ENCODE peak calls at places on chromosomes 1 and 21, in eight cellular contexts. M, I, P, D, C, K, N and B are unnamed samples.

GRCh38 chr1:11920239-11920903 is 5.9 kb downstream of the KIAA2013 start:
- DNase-seq in M (no peak), C (no peak), K (no peak), D (no peak), P (no peak), I (no peak), N (no peak), B (peak)

GRCh38 chr1:64965239-64966157 is 851 bp downstream of the JAK1 start:
- DNase-seq in I (peak), C (peak), P (peak), M (peak), N (peak), K (peak), D (peak), B (peak)

GRCh38 chr1:201885531-201886075 is 3.1 kb upstream of the SHISA4 start:
- DNase-seq in I (no peak), D (no peak), C (peak), P (no peak), M (peak), N (peak), K (peak), B (peak)

GRCh38 chr1:178613271-178613945 is 100.5 kb downstream of the TEX35 start:
- DNase-seq in P (no peak), C (no peak), I (no peak), K (no peak), N (no peak), M (no peak), D (no peak), B (no peak)

GRCh38 chr1:241703001-241703400 is 50.9 kb downstream of the WDR64 start:
- DNase-seq in P (no peak), M (no peak), K (peak), D (no peak), N (no peak), C (no peak), I (no peak), B (no peak)

GRCh38 chr1:172180886-172181285 is 239.6 kb upstream of the C1orf105 start:
- DNase-seq in I (no peak), K (peak), C (peak), M (no peak), P (peak), D (peak), N (peak), B (peak)

GRCh38 chr21:40555129-40555528 is 291.8 kb downstream of the DSCAM start:
- DNase-seq in N (no peak), M (no peak), C (no peak), I (no peak), K (no peak), D (no peak), P (no peak), B (no peak)

GRCh38 chr1:201468844-201469644 is at the start of gene PHLDA3:
- DNase-seq in I (peak), C (peak), D (peak), K (peak), P (peak), M (peak), N (peak), B (peak)

GRCh38 chr1:214270097-214270635 is 10.8 kb upstream of the SMYD2 start:
- DNase-seq in I (no peak), K (peak), M (no peak), D (no peak), P (no peak), C (no peak), N (no peak), B (no peak)

GRCh38 chr1:7335224-7335879 is 435.7 kb upstream of the VAMP3 start:
- DNase-seq in M (no peak), K (no peak), N (peak), I (no peak), P (no peak), C (peak), D (no peak), B (peak)

GRCh38 chr1:93804412-93804811 is 74.6 kb downstream of the DNTTIP2 start:
- DNase-seq in D (no peak), P (no peak), M (no peak), N (peak), I (no peak), C (peak), K (peak), B (peak)

GRCh38 chr1:219567341-219567947 is 45.5 kb downstream of the ZC3H11B start:
- DNase-seq in I (peak), C (peak), D (no peak), M (peak), K (peak), P (no peak), N (peak), B (peak)

GRCh38 chr1:243216741-243217140 is 38.3 kb downstream of the CEP170 start:
- DNase-seq in N (peak), M (no peak), K (peak), C (no peak), P (no peak), I (no peak), D (no peak), B (no peak)

GRCh38 chr1:109650609-109651008 is 5.3 kb upstream of the GSTM4 start:
- DNase-seq in M (no peak), I (no peak), P (no peak), K (no peak), C (no peak), D (no peak), N (peak), B (peak)

GRCh38 chr1:244863491-244864252 is 671 bp downstream of the HNRNPU start:
- DNase-seq in C (no peak), D (no peak), N (no peak), K (no peak), I (no peak), M (no peak), P (peak), B (no peak)

GRCh38 chr1:230250676-230251075 is 175.5 kb downstream of the PGBD5 start:
- DNase-seq in N (no peak), M (no peak), P (no peak), D (no peak), I (peak), C (no peak), K (no peak), B (peak)

GRCh38 chr1:97632075-97632474 is 288.8 kb downstream of the DPYD start:
- DNase-seq in C (peak), P (no peak), M (no peak), D (no peak), K (no peak), I (no peak), N (peak), B (peak)

GRCh38 chr1:185477638-185478216 is 160.7 kb upstream of the IVNS1ABP start:
- DNase-seq in C (no peak), I (no peak), N (no peak), M (no peak), D (no peak), K (no peak), P (peak), B (no peak)

GRCh38 chr21:31316488-31317169 is 27.4 kb downstream of the TIAM1 start:
- DNase-seq in N (peak), I (no peak), K (peak), M (no peak), C (no peak), P (no peak), D (no peak), B (peak)

GRCh38 chr1:56451491-56451890 is 127.9 kb downstream of the PLPP3 start:
- DNase-seq in I (no peak), K (no peak), M (no peak), C (no peak), D (no peak), P (peak), N (no peak), B (no peak)

GRCh38 chr1:213745451-213745850 is 242.3 kb upstream of the PROX1 start:
- DNase-seq in P (no peak), C (no peak), D (no peak), M (no peak), I (no peak), N (no peak), K (no peak), B (no peak)

GRCh38 chr1:59150537-59151386 is 146.1 kb upstream of the FGGY start:
- DNase-seq in D (peak), K (peak), N (peak), P (peak), I (no peak), M (peak), C (peak), B (peak)

GRCh38 chr21:14740692-14741091 is 194.6 kb upstream of the SAMSN1 start:
- DNase-seq in P (no peak), K (peak), C (no peak), M (no peak), I (no peak), D (no peak), N (no peak), B (no peak)

GRCh38 chr1:225700164-225700740 is 47.3 kb upstream of the ENAH start:
- DNase-seq in C (peak), P (no peak), M (no peak), D (no peak), K (peak), N (peak), I (peak), B (peak)

GRCh38 chr1:30366914-30367313 is 356.5 kb downstream of the MATN1 start:
- DNase-seq in M (no peak), K (no peak), P (no peak), N (no peak), C (no peak), D (no peak), I (no peak), B (no peak)

GRCh38 chr1:64743954-64744491 is 852 bp upstream of the RAVER2 start:
- DNase-seq in N (no peak), M (no peak), P (peak), K (no peak), D (no peak), C (no peak), I (no peak), B (no peak)

GRCh38 chr1:202968351-202968750 is 1.3 kb upstream of the CYB5R1 start:
- DNase-seq in I (no peak), K (no peak), P (no peak), N (no peak), C (no peak), D (no peak), M (no peak), B (no peak)

GRCh38 chr1:202965441-202965821 is 1.6 kb downstream of the CYB5R1 start:
- DNase-seq in I (no peak), M (no peak), P (no peak), C (no peak), D (no peak), N (no peak), K (no peak), B (no peak)

GRCh38 chr1:202967684-202968281 is 726 bp upstream of the CYB5R1 start:
- DNase-seq in K (peak), C (no peak), D (peak), M (peak), P (peak), I (peak), N (no peak), B (no peak)

GRCh38 chr1:202966006-202966904 is 802 bp downstream of the CYB5R1 start:
- DNase-seq in K (peak), N (no peak), I (no peak), P (peak), M (no peak), D (no peak), C (no peak), B (no peak)

GRCh38 chr1:202964755-202965440 is 2.2 kb downstream of the CYB5R1 start:
- DNase-seq in C (peak), K (no peak), D (no peak), I (no peak), N (peak), P (no peak), M (no peak), B (peak)
- H3K27ac ChIP-seq in C (no peak), K (no peak), D (no peak), I (no peak), N (no peak), P (no peak), M (no peak), B (peak)

GRCh38 chr1:9317591-9318331 is 25.1 kb downstream of the SPSB1 start:
- DNase-seq in I (no peak), M (no peak), K (peak), P (no peak), D (no peak), C (peak), N (peak), B (peak)
- H3K9ac ChIP-seq in I (no peak), M (peak), K (peak), P (peak), D (no peak), C (peak), N (no peak), B (peak)

GRCh38 chr1:21940492-21940891 is 3.4 kb upstream of the HSPG2 start:
- DNase-seq in N (no peak), D (no peak), M (no peak), P (no peak), I (no peak), C (no peak), K (no peak), B (no peak)

GRCh38 chr1:21937372-21938121 is 437 bp upstream of the HSPG2 start:
- DNase-seq in I (peak), N (peak), D (no peak), M (peak), P (peak), C (peak), K (peak), B (peak)

GRCh38 chr1:21937034-21937371 is at the start of gene HSPG2:
- DNase-seq in M (no peak), K (no peak), I (no peak), C (no peak), P (no peak), N (no peak), D (no peak), B (no peak)

GRCh38 chr1:21939650-21940374 is 2.7 kb upstream of the HSPG2 start:
- DNase-seq in K (peak), C (peak), N (peak), P (peak), M (peak), I (no peak), D (no peak), B (peak)

GRCh38 chr1:21938791-21939538 is 1.9 kb upstream of the HSPG2 start:
- DNase-seq in D (no peak), K (peak), M (peak), I (no peak), N (no peak), P (no peak), C (no peak), B (peak)
- H3K27ac ChIP-seq in D (no peak), K (peak), M (no peak), I (no peak), N (no peak), P (peak), C (peak), B (peak)

GRCh38 chr1:206725053-206725963 is 40.6 kb downstream of the MAPKAPK2 start:
- DNase-seq in D (peak), C (peak), K (peak), N (peak), P (peak), I (peak), M (peak), B (no peak)
- H3K9ac ChIP-seq in D (no peak), C (peak), K (no peak), N (no peak), P (no peak), I (no peak), M (no peak), B (no peak)

GRCh38 chr1:166378805-166379204 is 212.0 kb upstream of the FAM78B start:
- DNase-seq in D (no peak), M (no peak), K (no peak), P (no peak), N (no peak), I (no peak), C (no peak), B (peak)

GRCh38 chr1:166383137-166383536 is 216.3 kb upstream of the FAM78B start:
- DNase-seq in K (no peak), N (no peak), P (no peak), D (no peak), I (no peak), C (no peak), M (no peak), B (no peak)

GRCh38 chr1:166383635-166384346 is 217.0 kb upstream of the FAM78B start:
- DNase-seq in I (no peak), K (no peak), D (no peak), C (no peak), M (no peak), P (no peak), N (no peak), B (no peak)

GRCh38 chr1:166377896-166378295 is 211.1 kb upstream of the FAM78B start:
- DNase-seq in D (no peak), I (no peak), P (no peak), K (no peak), N (no peak), M (no peak), C (no peak), B (no peak)

DNA sequence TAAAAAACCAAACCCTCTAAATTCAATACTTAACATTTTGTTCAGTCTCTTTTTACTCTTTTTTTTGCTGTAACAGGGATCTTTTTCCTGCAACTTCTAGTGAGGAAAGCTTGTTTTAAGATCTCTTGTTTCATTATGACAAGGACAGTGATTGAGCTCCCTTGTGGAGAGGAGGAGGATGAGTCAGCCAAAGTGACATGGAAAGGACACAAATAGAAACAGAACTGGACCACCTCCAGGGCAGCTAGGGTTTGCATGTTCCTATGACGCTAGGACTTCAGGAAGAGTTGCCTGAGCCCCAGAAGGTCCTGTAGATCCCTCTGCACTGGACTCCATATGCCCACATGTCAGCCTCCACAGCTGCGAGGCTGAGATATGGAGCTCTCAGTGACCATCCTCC is 212.6 kb upstream of the FAM78B start:
- DNase-seq in C (peak), P (no peak), D (no peak), N (no peak), M (peak), I (no peak), K (no peak), B (peak)
- H3K27ac ChIP-seq in C (no peak), P (no peak), D (no peak), N (no peak), M (no peak), I (no peak), K (no peak), B (no peak)

GRCh38 chr1:26281971-26282693 is 2.2 kb downstream of the SH3BGRL3 start:
- DNase-seq in C (peak), K (peak), P (peak), M (peak), I (peak), N (peak), D (no peak), B (no peak)
- H3K9ac ChIP-seq in C (peak), K (peak), P (no peak), M (peak), I (no peak), N (peak), D (no peak), B (peak)

DNA sequence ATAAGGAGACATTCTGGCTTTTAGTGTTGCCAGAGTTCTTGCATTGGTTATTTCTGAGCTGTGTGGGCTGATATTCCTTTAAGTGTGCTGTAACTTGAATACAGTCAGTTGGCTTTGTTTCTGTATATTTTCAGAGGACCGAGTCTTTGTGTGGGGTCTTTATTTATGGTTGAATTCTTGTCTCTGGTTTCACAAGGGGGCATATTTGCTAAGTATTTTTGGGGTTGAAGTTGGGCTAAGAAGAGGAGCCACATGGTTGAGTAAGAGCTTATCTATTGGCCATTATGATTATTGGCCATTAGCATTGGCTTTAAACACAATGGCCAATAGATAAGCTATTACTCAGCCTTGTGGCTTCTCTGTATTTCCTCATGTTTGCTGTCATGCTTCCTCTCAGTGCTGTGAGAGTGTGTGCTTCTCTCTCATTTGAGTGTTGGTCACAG is 26.3 kb upstream of the PTGFR start:
- DNase-seq in M (no peak), K (peak), I (no peak), D (no peak), P (no peak), C (no peak), N (peak), B (peak)
- H3K27ac ChIP-seq in M (no peak), K (no peak), I (no peak), D (no peak), P (no peak), C (no peak), N (no peak), B (no peak)

GRCh38 chr21:42337830-42338729 is 12.7 kb downstream of the TFF2 start:
- DNase-seq in P (peak), D (peak), I (peak), K (peak), C (peak), N (peak), M (peak), B (peak)

GRCh38 chr21:42338730-42339715 is 11.8 kb downstream of the TFF2 start:
- DNase-seq in I (no peak), M (no peak), N (no peak), K (no peak), C (no peak), P (peak), D (no peak), B (no peak)

GRCh38 chr21:42337276-42337675 is 13.5 kb downstream of the TFF2 start:
- DNase-seq in C (no peak), M (no peak), K (no peak), P (no peak), N (no peak), I (no peak), D (no peak), B (no peak)

GRCh38 chr21:42332557-42332956 is 17.3 kb upstream of the TFF3 start:
- DNase-seq in N (no peak), I (no peak), P (peak), D (no peak), M (no peak), C (no peak), K (no peak), B (no peak)

GRCh38 chr21:42336065-42336464 is 14.7 kb downstream of the TFF2 start:
- DNase-seq in K (no peak), N (peak), I (peak), C (peak), D (no peak), P (peak), M (no peak), B (no peak)
- H3K9ac ChIP-seq in K (no peak), N (no peak), I (no peak), C (no peak), D (no peak), P (no peak), M (no peak), B (no peak)

DNA sequence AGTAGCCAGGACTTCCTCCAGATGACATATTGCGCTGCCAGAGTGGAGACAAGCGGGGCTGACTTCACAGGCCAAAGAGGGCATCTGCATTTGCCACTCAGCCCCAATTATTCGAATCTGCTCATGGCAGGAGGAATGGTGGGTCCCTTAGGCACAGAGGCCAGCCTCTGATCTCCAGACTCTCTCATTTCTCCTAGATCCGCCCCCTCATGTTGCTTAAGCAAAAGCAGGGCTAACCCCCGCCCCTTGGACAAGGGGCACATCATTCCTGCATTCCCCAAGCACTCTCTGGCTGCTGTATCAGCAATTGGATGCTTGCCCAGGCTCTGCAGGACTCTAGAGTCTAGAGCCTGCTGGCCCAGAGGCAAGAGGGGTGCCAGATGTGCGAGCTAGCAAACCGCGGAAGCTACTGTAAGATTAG is 262.4 kb downstream of the ST6GALNAC3 start:
- DNase-seq in C (peak), K (peak), D (no peak), P (peak), N (peak), M (no peak), I (peak), B (peak)
- H3K27ac ChIP-seq in C (no peak), K (no peak), D (no peak), P (no peak), N (no peak), M (no peak), I (no peak), B (no peak)